ENCODE peak calls at places on chromosomes 2 and 18, in eight cellular contexts. One of them, this sample, is unnamed.

GRCh38 chr2:65666156-65666725 is 233.8 kb upstream of the SPRED2 start:
- DNase-seq in endodermal cell: no peak
- DNase-seq in kidney: no peak
- DNase-seq in cardiac fibroblast: peak
- DNase-seq in right lobe of liver: no peak
- DNase-seq in bronchial epithelial cell: peak
- DNase-seq in neural crest cell: no peak
- DNase-seq in MM.1S: peak
- DNase-seq in this sample: no peak

GRCh38 chr2:19219060-19219459 is 139.4 kb downstream of the OSR1 start:
- DNase-seq in bronchial epithelial cell: no peak
- DNase-seq in MM.1S: no peak
- DNase-seq in endodermal cell: no peak
- DNase-seq in neural crest cell: no peak
- DNase-seq in kidney: no peak
- DNase-seq in right lobe of liver: no peak
- DNase-seq in cardiac fibroblast: no peak
- DNase-seq in this sample: no peak

GRCh38 chr2:75460630-75461029 is 100.1 kb downstream of the EVA1A start:
- DNase-seq in right lobe of liver: no peak
- DNase-seq in cardiac fibroblast: no peak
- DNase-seq in bronchial epithelial cell: no peak
- DNase-seq in kidney: no peak
- DNase-seq in endodermal cell: no peak
- DNase-seq in MM.1S: no peak
- DNase-seq in neural crest cell: no peak
- DNase-seq in this sample: no peak

GRCh38 chr2:12131975-12132374 is 385.5 kb downstream of the LPIN1 start:
- DNase-seq in kidney: no peak
- DNase-seq in cardiac fibroblast: peak
- DNase-seq in neural crest cell: no peak
- DNase-seq in MM.1S: no peak
- DNase-seq in endodermal cell: no peak
- DNase-seq in bronchial epithelial cell: no peak
- DNase-seq in right lobe of liver: no peak
- DNase-seq in this sample: no peak

GRCh38 chr2:105442721-105443120 is 43.9 kb upstream of the FHL2 start:
- DNase-seq in kidney: no peak
- DNase-seq in cardiac fibroblast: no peak
- DNase-seq in bronchial epithelial cell: no peak
- DNase-seq in neural crest cell: no peak
- DNase-seq in MM.1S: no peak
- DNase-seq in endodermal cell: no peak
- DNase-seq in right lobe of liver: no peak
- DNase-seq in this sample: no peak

GRCh38 chr2:20050712-20051517 is 513 bp downstream of the LAPTM4A start:
- DNase-seq in bronchial epithelial cell: peak
- DNase-seq in right lobe of liver: peak
- DNase-seq in cardiac fibroblast: peak
- DNase-seq in kidney: peak
- DNase-seq in neural crest cell: peak
- DNase-seq in endodermal cell: peak
- DNase-seq in MM.1S: peak
- DNase-seq in this sample: no peak

GRCh38 chr2:188293601-188294482 is 2.2 kb downstream of the GULP1 start:
- DNase-seq in right lobe of liver: peak
- DNase-seq in bronchial epithelial cell: peak
- DNase-seq in MM.1S: no peak
- DNase-seq in cardiac fibroblast: peak
- DNase-seq in neural crest cell: no peak
- DNase-seq in endodermal cell: peak
- DNase-seq in kidney: peak
- DNase-seq in this sample: no peak

GRCh38 chr2:159046966-159047365 is 78.5 kb downstream of the TANC1 start:
- DNase-seq in right lobe of liver: no peak
- DNase-seq in kidney: no peak
- DNase-seq in bronchial epithelial cell: peak
- DNase-seq in neural crest cell: no peak
- DNase-seq in endodermal cell: no peak
- DNase-seq in cardiac fibroblast: peak
- DNase-seq in MM.1S: no peak
- DNase-seq in this sample: no peak

GRCh38 chr2:16222326-16222725 is 282.0 kb downstream of the MYCN start:
- DNase-seq in bronchial epithelial cell: no peak
- DNase-seq in kidney: no peak
- DNase-seq in endodermal cell: no peak
- DNase-seq in cardiac fibroblast: no peak
- DNase-seq in right lobe of liver: no peak
- DNase-seq in neural crest cell: no peak
- DNase-seq in MM.1S: no peak
- DNase-seq in this sample: no peak

GRCh38 chr18:46338213-46338612 is 234.0 kb downstream of the HAUS1 start:
- DNase-seq in kidney: no peak
- DNase-seq in MM.1S: no peak
- DNase-seq in right lobe of liver: no peak
- DNase-seq in bronchial epithelial cell: no peak
- DNase-seq in endodermal cell: peak
- DNase-seq in cardiac fibroblast: no peak
- DNase-seq in neural crest cell: peak
- DNase-seq in this sample: peak

GRCh38 chr18:32714571-32715148 is 58.2 kb downstream of the KLHL14 start:
- DNase-seq in endodermal cell: peak
- DNase-seq in kidney: no peak
- DNase-seq in neural crest cell: peak
- DNase-seq in MM.1S: peak
- DNase-seq in right lobe of liver: no peak
- DNase-seq in bronchial epithelial cell: peak
- DNase-seq in cardiac fibroblast: peak
- DNase-seq in this sample: peak

GRCh38 chr2:66445076-66445724 is 10.3 kb downstream of the MEIS1 start:
- DNase-seq in right lobe of liver: no peak
- DNase-seq in cardiac fibroblast: no peak
- DNase-seq in kidney: peak
- DNase-seq in neural crest cell: no peak
- DNase-seq in MM.1S: no peak
- DNase-seq in endodermal cell: peak
- DNase-seq in bronchial epithelial cell: no peak
- DNase-seq in this sample: no peak

GRCh38 chr2:233012301-233012971 is 620 bp downstream of the NGEF start:
- DNase-seq in right lobe of liver: peak
- DNase-seq in neural crest cell: no peak
- DNase-seq in bronchial epithelial cell: no peak
- DNase-seq in kidney: no peak
- DNase-seq in MM.1S: no peak
- DNase-seq in endodermal cell: peak
- DNase-seq in cardiac fibroblast: no peak
- DNase-seq in this sample: no peak

GRCh38 chr18:46291149-46291548 is 187.0 kb downstream of the HAUS1 start:
- DNase-seq in MM.1S: no peak
- DNase-seq in neural crest cell: no peak
- DNase-seq in right lobe of liver: peak
- DNase-seq in bronchial epithelial cell: no peak
- DNase-seq in endodermal cell: no peak
- DNase-seq in cardiac fibroblast: no peak
- DNase-seq in kidney: no peak
- DNase-seq in this sample: no peak

GRCh38 chr18:68721681-68722583 is 7.0 kb upstream of the TMX3 start:
- DNase-seq in cardiac fibroblast: peak
- DNase-seq in MM.1S: peak
- DNase-seq in right lobe of liver: no peak
- DNase-seq in endodermal cell: no peak
- DNase-seq in neural crest cell: no peak
- DNase-seq in bronchial epithelial cell: no peak
- DNase-seq in kidney: no peak
- DNase-seq in this sample: no peak

GRCh38 chr2:109499549-109499948 is 114.2 kb downstream of the SEPTIN10 start:
- DNase-seq in neural crest cell: no peak
- DNase-seq in bronchial epithelial cell: peak
- DNase-seq in endodermal cell: no peak
- DNase-seq in kidney: no peak
- DNase-seq in MM.1S: no peak
- DNase-seq in right lobe of liver: no peak
- DNase-seq in cardiac fibroblast: no peak
- DNase-seq in this sample: no peak

GRCh38 chr2:17309741-17310339 is 208.4 kb downstream of the RAD51AP2 start:
- DNase-seq in kidney: no peak
- DNase-seq in right lobe of liver: peak
- DNase-seq in MM.1S: peak
- DNase-seq in bronchial epithelial cell: peak
- DNase-seq in neural crest cell: peak
- DNase-seq in endodermal cell: peak
- DNase-seq in cardiac fibroblast: peak
- DNase-seq in this sample: no peak

GRCh38 chr18:74456017-74456408 is 1.1 kb downstream of the DIPK1C start:
- DNase-seq in kidney: no peak
- DNase-seq in neural crest cell: no peak
- DNase-seq in endodermal cell: no peak
- DNase-seq in right lobe of liver: no peak
- DNase-seq in bronchial epithelial cell: no peak
- DNase-seq in MM.1S: no peak
- DNase-seq in cardiac fibroblast: no peak
- DNase-seq in this sample: no peak

GRCh38 chr2:158619496-158619895 is 162.7 kb downstream of the PKP4 start:
- DNase-seq in endodermal cell: no peak
- DNase-seq in bronchial epithelial cell: peak
- DNase-seq in neural crest cell: no peak
- DNase-seq in kidney: no peak
- DNase-seq in right lobe of liver: no peak
- DNase-seq in MM.1S: peak
- DNase-seq in cardiac fibroblast: peak
- DNase-seq in this sample: no peak

GRCh38 chr2:45506756-45507155 is 104.3 kb downstream of the SRBD1 start:
- DNase-seq in right lobe of liver: no peak
- DNase-seq in cardiac fibroblast: no peak
- DNase-seq in neural crest cell: no peak
- DNase-seq in MM.1S: no peak
- DNase-seq in kidney: no peak
- DNase-seq in bronchial epithelial cell: no peak
- DNase-seq in endodermal cell: no peak
- DNase-seq in this sample: no peak

GRCh38 chr2:146642066-146642465 is 1202.8 kb upstream of the ACVR2A start:
- DNase-seq in MM.1S: peak
- DNase-seq in cardiac fibroblast: no peak
- DNase-seq in endodermal cell: peak
- DNase-seq in kidney: peak
- DNase-seq in bronchial epithelial cell: peak
- DNase-seq in neural crest cell: no peak
- DNase-seq in right lobe of liver: no peak
- DNase-seq in this sample: no peak

GRCh38 chr2:64166212-64166611 is 22.0 kb upstream of the PELI1 start:
- DNase-seq in bronchial epithelial cell: no peak
- DNase-seq in kidney: no peak
- DNase-seq in MM.1S: no peak
- DNase-seq in endodermal cell: no peak
- DNase-seq in right lobe of liver: no peak
- DNase-seq in cardiac fibroblast: no peak
- DNase-seq in neural crest cell: no peak
- DNase-seq in this sample: no peak

GRCh38 chr2:23673830-23674679 is 252.9 kb downstream of the ATAD2B start:
- DNase-seq in right lobe of liver: no peak
- DNase-seq in endodermal cell: peak
- DNase-seq in MM.1S: peak
- DNase-seq in cardiac fibroblast: no peak
- DNase-seq in neural crest cell: peak
- DNase-seq in bronchial epithelial cell: no peak
- DNase-seq in kidney: no peak
- DNase-seq in this sample: no peak

GRCh38 chr2:203225423-203226039 is 13.3 kb upstream of the CYP20A1 start:
- DNase-seq in kidney: no peak
- DNase-seq in cardiac fibroblast: peak
- DNase-seq in endodermal cell: peak
- DNase-seq in MM.1S: peak
- DNase-seq in bronchial epithelial cell: peak
- DNase-seq in neural crest cell: no peak
- DNase-seq in right lobe of liver: no peak
- DNase-seq in this sample: no peak

GRCh38 chr2:179240481-179241451 is 23.9 kb downstream of the SESTD1 start:
- DNase-seq in MM.1S: no peak
- DNase-seq in right lobe of liver: no peak
- DNase-seq in endodermal cell: peak
- DNase-seq in bronchial epithelial cell: no peak
- DNase-seq in neural crest cell: no peak
- DNase-seq in kidney: no peak
- DNase-seq in cardiac fibroblast: no peak
- DNase-seq in this sample: no peak
- TF ChIP-seq CTCF in MM.1S: no peak
- TF ChIP-seq CTCF in right lobe of liver: no peak
- TF ChIP-seq CTCF in endodermal cell: peak
- TF ChIP-seq CTCF in bronchial epithelial cell: no peak
- TF ChIP-seq CTCF in neural crest cell: peak
- TF ChIP-seq CTCF in kidney: no peak
- TF ChIP-seq CTCF in cardiac fibroblast: peak
- TF ChIP-seq CTCF in this sample: no peak

DNA sequence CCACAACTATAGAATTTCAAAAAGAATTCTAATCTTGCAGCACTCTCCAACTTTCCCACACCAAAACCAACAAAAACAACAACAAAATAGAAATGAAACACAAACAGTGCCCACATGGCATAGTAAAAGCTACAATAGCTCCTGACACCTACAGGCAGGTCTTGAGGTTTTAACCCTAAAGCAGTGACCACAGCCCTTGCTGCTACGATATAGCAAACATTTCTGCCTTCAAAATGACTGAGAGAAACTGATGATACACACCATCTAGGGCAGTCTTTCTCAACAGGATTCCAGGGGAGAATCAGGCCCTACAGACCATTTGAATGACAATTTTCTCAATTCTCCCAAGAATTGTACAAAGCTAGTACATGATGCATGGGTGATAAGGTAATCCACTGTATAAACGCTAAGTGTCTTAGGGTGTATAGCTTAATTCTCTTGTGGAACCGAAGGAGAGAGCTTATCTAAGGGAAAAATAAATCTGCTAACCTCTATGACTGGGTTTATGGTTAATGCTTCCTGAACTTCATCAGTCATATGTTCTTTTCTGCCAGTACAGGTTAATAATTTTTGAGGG is 46.5 kb downstream of the TRAK2 start:
- DNase-seq in right lobe of liver: no peak
- DNase-seq in kidney: no peak
- DNase-seq in endodermal cell: no peak
- DNase-seq in cardiac fibroblast: no peak
- DNase-seq in neural crest cell: no peak
- DNase-seq in bronchial epithelial cell: no peak
- DNase-seq in MM.1S: no peak
- DNase-seq in this sample: no peak
- TF ChIP-seq CTCF in right lobe of liver: no peak
- TF ChIP-seq CTCF in kidney: no peak
- TF ChIP-seq CTCF in endodermal cell: peak
- TF ChIP-seq CTCF in cardiac fibroblast: no peak
- TF ChIP-seq CTCF in neural crest cell: no peak
- TF ChIP-seq CTCF in bronchial epithelial cell: no peak
- TF ChIP-seq CTCF in MM.1S: no peak
- TF ChIP-seq CTCF in this sample: no peak

GRCh38 chr2:25955036-25955435 is 27.3 kb downstream of the KIF3C start:
- DNase-seq in endodermal cell: no peak
- DNase-seq in bronchial epithelial cell: no peak
- DNase-seq in neural crest cell: no peak
- DNase-seq in cardiac fibroblast: no peak
- DNase-seq in right lobe of liver: no peak
- DNase-seq in kidney: peak
- DNase-seq in MM.1S: no peak
- DNase-seq in this sample: no peak
- TF ChIP-seq CTCF in endodermal cell: no peak
- TF ChIP-seq CTCF in bronchial epithelial cell: no peak
- TF ChIP-seq CTCF in neural crest cell: no peak
- TF ChIP-seq CTCF in cardiac fibroblast: no peak
- TF ChIP-seq CTCF in right lobe of liver: no peak
- TF ChIP-seq CTCF in kidney: no peak
- TF ChIP-seq CTCF in MM.1S: no peak
- TF ChIP-seq CTCF in this sample: no peak

GRCh38 chr2:238523158-238524110 is 96.7 kb downstream of the ASB1 start:
- DNase-seq in right lobe of liver: no peak
- DNase-seq in kidney: peak
- DNase-seq in cardiac fibroblast: peak
- DNase-seq in MM.1S: no peak
- DNase-seq in bronchial epithelial cell: no peak
- DNase-seq in endodermal cell: peak
- DNase-seq in neural crest cell: peak
- DNase-seq in this sample: no peak
- TF ChIP-seq CTCF in right lobe of liver: no peak
- TF ChIP-seq CTCF in kidney: no peak
- TF ChIP-seq CTCF in cardiac fibroblast: no peak
- TF ChIP-seq CTCF in MM.1S: no peak
- TF ChIP-seq CTCF in bronchial epithelial cell: no peak
- TF ChIP-seq CTCF in endodermal cell: peak
- TF ChIP-seq CTCF in neural crest cell: no peak
- TF ChIP-seq CTCF in this sample: no peak